ENCODE peak calls at places on chromosomes 3 and 15, in five cellular contexts. F, W, O, I and G are unnamed samples.
A peak's percentile ranks its signal among the peaks of the same experiment; 100 is the strongest.

GRCh38 chr3:23865595-23866396 is 51.0 kb downstream of the NKIRAS1 start:
- DNase-seq in F (no peak), W (no peak), I (peak; percentile 67), O (no peak), G (no peak)

GRCh38 chr3:48268936-48269551 is 28.1 kb downstream of the ZNF589 start:
- DNase-seq in F (peak; percentile 33), O (no peak), W (no peak), I (no peak), G (no peak)

GRCh38 chr3:172106989-172107388 is 67.6 kb downstream of the FNDC3B start:
- DNase-seq in F (no peak), O (peak; percentile 53), I (no peak), W (peak; percentile 60), G (no peak)

GRCh38 chr15:52214553-52214952 is 23.4 kb upstream of the GNB5 start:
- DNase-seq in F (no peak), O (no peak), I (no peak), W (no peak), G (no peak)

GRCh38 chr3:99659965-99660364 is 21.6 kb downstream of the COL8A1 start:
- DNase-seq in F (no peak), I (no peak), O (no peak), W (no peak), G (no peak)

GRCh38 chr3:182142928-182143327 is 431.2 kb downstream of the SOX2 start:
- DNase-seq in F (no peak), O (no peak), I (peak; percentile 62), W (no peak), G (no peak)

GRCh38 chr3:82163907-82164520 is 402.6 kb upstream of the GBE1 start:
- DNase-seq in F (no peak), W (no peak), I (peak; percentile 73), O (no peak), G (no peak)

GRCh38 chr3:122583770-122584169 is 6.3 kb downstream of the PARP15 start:
- DNase-seq in O (no peak), I (no peak), W (no peak), F (no peak), G (no peak)

GRCh38 chr3:165390171-165390570 is 194.0 kb upstream of the SLITRK3 start:
- DNase-seq in W (no peak), O (no peak), F (no peak), I (no peak), G (no peak)

GRCh38 chr3:45852828-45853227 is 10.9 kb upstream of the LZTFL1 start:
- DNase-seq in F (no peak), W (no peak), O (no peak), I (no peak), G (no peak)

GRCh38 chr3:136990826-136991225 is 33.0 kb downstream of the IL20RB start:
- DNase-seq in F (no peak), O (no peak), W (no peak), I (no peak), G (no peak)

GRCh38 chr15:67149859-67150824 is 84.7 kb downstream of the SMAD3 start:
- DNase-seq in I (peak; percentile 76), F (peak; percentile 75), O (peak; percentile 39), W (peak; percentile 62), G (no peak)

GRCh38 chr3:64388886-64389285 is 163.6 kb upstream of the PRICKLE2 start:
- DNase-seq in O (no peak), I (no peak), F (no peak), W (no peak), G (no peak)

GRCh38 chr3:113136071-113136470 is 75.3 kb upstream of the BOC start:
- DNase-seq in O (no peak), I (peak; percentile 47), F (no peak), W (no peak), G (no peak)
- H3K27ac ChIP-seq in O (no peak overlapping the region), I (no peak overlapping the region), F (no peak overlapping the region), W (no peak overlapping the region), G (no peak overlapping the region)

GRCh38 chr3:33174095-33174494 is 44.5 kb downstream of the SUSD5 start:
- DNase-seq in O (no peak), F (no peak), I (no peak), W (no peak), G (no peak)
- H3K27ac ChIP-seq in O (no peak overlapping the region), F (no peak overlapping the region), I (no peak overlapping the region), W (no peak overlapping the region), G (no peak overlapping the region)

GRCh38 chr3:113091417-113091816 is 100.6 kb downstream of the GTPBP8 start:
- DNase-seq in W (no peak), I (no peak), F (no peak), O (no peak), G (no peak)

GRCh38 chr3:113084777-113085176 is 94.0 kb downstream of the GTPBP8 start:
- DNase-seq in O (no peak), I (no peak), W (peak; percentile 31), F (no peak), G (no peak)

GRCh38 chr3:113092746-113093145 is 102.0 kb downstream of the GTPBP8 start:
- DNase-seq in W (no peak), F (no peak), I (no peak), O (no peak), G (no peak)

GRCh38 chr3:113086506-113087461 is 96.0 kb downstream of the GTPBP8 start:
- DNase-seq in F (no peak), W (no peak), I (peak; percentile 48), O (no peak), G (no peak)

DNA sequence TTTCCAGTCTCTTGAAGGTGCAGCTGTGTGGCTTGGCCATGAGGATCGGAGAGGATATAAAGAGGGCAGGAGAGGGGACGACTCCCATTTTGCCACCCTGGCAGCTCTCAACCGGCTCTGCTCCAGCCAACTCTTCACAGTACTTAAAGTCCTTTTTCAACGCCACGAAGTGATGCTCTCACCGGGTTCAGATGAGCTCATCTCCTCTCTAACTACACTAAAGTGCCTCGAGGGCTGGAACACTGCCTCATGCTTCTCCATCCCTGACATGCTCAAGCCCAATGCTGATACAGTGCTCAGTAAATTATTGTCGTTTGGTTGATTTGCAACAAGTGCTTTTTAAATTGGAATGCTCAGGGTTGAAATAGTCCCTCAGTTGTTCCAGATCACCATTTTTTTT is 97.8 kb downstream of the GTPBP8 start:
- DNase-seq in I (no peak), O (no peak), F (no peak), W (no peak), G (no peak)
- H3K27ac ChIP-seq in I (no peak overlapping the region), O (no peak overlapping the region), F (no peak overlapping the region), W (no peak overlapping the region), G (no peak overlapping the region)

DNA sequence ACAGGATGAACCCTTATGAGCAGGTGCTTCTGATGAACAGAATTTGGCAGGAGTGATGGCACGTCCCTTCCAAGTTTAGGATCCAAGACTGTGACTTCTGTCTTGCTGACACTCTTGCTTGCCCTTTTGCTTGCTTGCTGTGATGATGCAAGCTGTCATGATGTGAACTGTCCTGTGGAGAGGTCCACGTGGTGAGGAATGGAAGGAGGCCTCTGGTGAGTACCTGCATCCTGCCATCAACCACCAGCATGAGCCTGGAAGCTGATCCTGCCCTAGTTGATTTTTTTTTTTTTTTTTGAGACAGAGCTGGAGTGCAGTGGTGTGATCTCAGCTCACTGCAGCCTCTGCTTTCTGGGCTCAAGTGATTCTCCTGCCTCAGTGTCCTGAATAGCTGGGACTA is 45.5 kb downstream of the EDEM1 start:
- DNase-seq in W (no peak), I (no peak), F (no peak), O (no peak), G (no peak)
- H3K27ac ChIP-seq in W (no peak overlapping the region), I (no peak overlapping the region), F (no peak overlapping the region), O (no peak overlapping the region), G (no peak overlapping the region)

GRCh38 chr3:87495946-87496345 is 219.6 kb upstream of the POU1F1 start:
- DNase-seq in F (no peak), W (no peak), O (no peak), I (no peak), G (no peak)

GRCh38 chr3:87501076-87501475 is 224.7 kb upstream of the POU1F1 start:
- DNase-seq in W (no peak), O (no peak), F (no peak), I (no peak), G (no peak)

GRCh38 chr3:87503901-87504498 is 227.6 kb upstream of the POU1F1 start:
- DNase-seq in I (peak; percentile 83), O (no peak), F (no peak), W (peak; percentile 28), G (no peak)

GRCh38 chr3:87494264-87494663 is 217.9 kb upstream of the POU1F1 start:
- DNase-seq in I (no peak), F (no peak), O (no peak), W (no peak), G (no peak)

DNA sequence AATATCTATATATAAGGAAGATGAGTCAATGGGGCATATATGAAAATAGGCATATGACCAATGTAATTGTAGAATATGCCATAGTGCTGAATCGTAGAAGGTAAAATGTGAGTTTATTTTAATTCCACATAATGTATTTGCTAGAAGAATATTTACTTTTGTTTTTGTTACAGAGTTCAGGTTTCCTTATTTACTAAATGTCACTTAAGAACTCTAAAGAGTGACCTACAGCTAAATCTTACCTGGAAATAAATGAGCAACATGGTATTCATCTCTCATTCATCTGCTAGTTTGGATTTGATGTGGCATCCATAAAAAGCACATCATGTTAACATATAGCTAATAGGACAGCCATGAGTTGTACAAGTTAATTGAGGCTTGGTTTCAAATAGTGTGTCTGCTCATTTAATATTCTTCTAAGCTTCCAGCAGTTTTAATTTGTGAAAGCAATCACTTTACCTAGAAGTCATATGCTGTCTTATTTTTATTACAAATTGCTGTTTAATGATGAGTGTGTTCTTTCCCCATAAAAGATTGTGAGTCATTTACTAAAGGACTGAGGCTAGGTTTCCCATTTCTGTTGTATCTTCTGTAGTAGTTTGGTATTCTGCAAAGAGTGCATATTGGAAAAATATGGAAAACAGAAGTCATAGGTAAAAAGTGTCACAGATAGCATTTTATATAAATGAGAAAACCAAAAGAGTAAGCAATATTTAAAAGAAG is 222.1 kb upstream of the POU1F1 start:
- DNase-seq in F (no peak), I (no peak), W (no peak), O (no peak), G (no peak)
- H3K27ac ChIP-seq in F (no peak overlapping the region), I (no peak overlapping the region), W (no peak overlapping the region), O (no peak overlapping the region), G (no peak overlapping the region)